ENCODE peak calls at places on chromosome 10, in eight cellular contexts. C is thoracic aorta, G is lung, Q is tibial artery, P is mucosa of descending colon, N is heart left ventricle, F is cardiac muscle cell, W is ovary. D is an unnamed sample. For H3K9me3, the result is how much of the 10 kb centered on the place peaks cover.

GRCh38 chr10:107022600-107023354 is 141.7 kb downstream of the SORCS1 start:
- DNase-seq in C (no peak), G (no peak), Q (no peak), P (no peak), N (no peak), F (no peak), W (no peak), D (peak)

GRCh38 chr10:86287966-86288579 is 78.5 kb downstream of the GRID1 start:
- DNase-seq in C (no peak), G (no peak), Q (no peak), P (no peak), N (no peak), F (no peak), W (no peak), D (no peak)

GRCh38 chr10:110006358-110007170 is 1.2 kb upstream of the ADD3 start:
- DNase-seq in C (peak), G (peak), Q (peak), P (peak), N (peak), F (peak), W (no peak), D (peak)

GRCh38 chr10:66680886-66681285 is 244.9 kb upstream of the LRRTM3 start:
- DNase-seq in C (no peak), G (no peak), Q (no peak), P (no peak), N (no peak), F (no peak), W (no peak), D (no peak)

GRCh38 chr10:30063098-30063497 is 3.7 kb upstream of the JCAD start:
- DNase-seq in C (no peak), G (no peak), Q (no peak), P (no peak), N (no peak), F (no peak), W (no peak), D (no peak)

GRCh38 chr10:34183397-34183796 is 631.7 kb downstream of the PARD3 start:
- DNase-seq in C (no peak), G (no peak), Q (no peak), P (no peak), N (no peak), F (no peak), W (no peak), D (no peak)

GRCh38 chr10:96124230-96125141 is 5.6 kb upstream of the ZNF518A start:
- DNase-seq in C (no peak), G (peak), Q (no peak), P (peak), N (no peak), F (peak), W (no peak), D (peak)

GRCh38 chr10:124225468-124226270 is 132.3 kb upstream of the CHST15 start:
- DNase-seq in C (no peak), G (no peak), Q (no peak), P (no peak), N (no peak), F (no peak), W (no peak), D (no peak)

GRCh38 chr10:49598164-49598856 is 11.8 kb upstream of the SLC18A3 start:
- DNase-seq in C (no peak), G (no peak), Q (no peak), P (no peak), N (no peak), F (no peak), W (no peak), D (no peak)

GRCh38 chr10:30931094-30931493 is 100.6 kb downstream of the ZNF438 start:
- DNase-seq in C (no peak), G (no peak), Q (no peak), P (no peak), N (no peak), F (no peak), W (no peak), D (no peak)

GRCh38 chr10:100506596-100507356 is 12.9 kb downstream of the SEC31B start:
- DNase-seq in C (no peak), G (no peak), Q (no peak), P (no peak), N (no peak), F (no peak), W (no peak), D (no peak)

GRCh38 chr10:48390005-48390871 is 83.8 kb downstream of the MAPK8 start:
- DNase-seq in C (no peak), G (no peak), Q (no peak), P (peak), N (no peak), F (no peak), W (no peak), D (no peak)

GRCh38 chr10:114347191-114347739 is 57.0 kb downstream of the AFAP1L2 start:
- DNase-seq in C (no peak), G (no peak), Q (no peak), P (no peak), N (no peak), F (no peak), W (no peak), D (no peak)

GRCh38 chr10:78600740-78601139 is 468.0 kb upstream of the ZMIZ1 start:
- DNase-seq in C (no peak), G (no peak), Q (no peak), P (no peak), N (no peak), F (no peak), W (peak), D (no peak)

GRCh38 chr10:69756279-69756678 is 45.4 kb upstream of the COL13A1 start:
- DNase-seq in C (no peak), G (no peak), Q (no peak), P (no peak), N (no peak), F (no peak), W (no peak), D (no peak)

GRCh38 chr10:132275426-132276178 is 32.1 kb downstream of the STK32C start:
- DNase-seq in C (no peak), G (no peak), Q (no peak), P (peak), N (no peak), F (no peak), W (peak), D (no peak)

GRCh38 chr10:70679498-70679897 is 7.2 kb downstream of the ADAMTS14 start:
- DNase-seq in C (no peak), G (no peak), Q (no peak), P (no peak), N (no peak), F (no peak), W (no peak), D (no peak)

GRCh38 chr10:70889291-70889690 is 926 bp upstream of the PCBD1 start:
- DNase-seq in C (no peak), G (no peak), Q (no peak), P (no peak), N (no peak), F (no peak), W (no peak), D (no peak)

GRCh38 chr10:56632537-56632936 is 271.5 kb upstream of the ZWINT start:
- DNase-seq in C (no peak), G (no peak), Q (no peak), P (no peak), N (no peak), F (no peak), W (no peak), D (no peak)

GRCh38 chr10:1151071-1152033 is 95.2 kb downstream of the WDR37 start:
- DNase-seq in C (no peak), G (no peak), Q (no peak), P (no peak), N (no peak), F (no peak), W (no peak), D (no peak)

GRCh38 chr10:61758440-61758839 is 95.7 kb downstream of the CABCOCO1 start:
- DNase-seq in C (no peak), G (no peak), Q (no peak), P (no peak), N (no peak), F (no peak), W (no peak), D (no peak)

GRCh38 chr10:116316533-116316932 is 7.7 kb upstream of the CCDC172 start:
- DNase-seq in C (no peak), G (no peak), Q (no peak), P (no peak), N (no peak), F (no peak), W (no peak), D (peak)

GRCh38 chr10:85597006-85597405 is 769.6 kb downstream of the GRID1 start:
- DNase-seq in C (no peak), G (peak), Q (no peak), P (no peak), N (no peak), F (no peak), W (no peak), D (no peak)

GRCh38 chr10:83919187-83919586 is 220.1 kb upstream of the GHITM start:
- DNase-seq in C (no peak), G (no peak), Q (no peak), P (no peak), N (no peak), F (no peak), W (no peak), D (no peak)

GRCh38 chr10:86964061-86964846 is 4.0 kb upstream of the ADIRF start:
- DNase-seq in C (no peak), G (no peak), Q (no peak), P (no peak), N (no peak), F (no peak), W (peak), D (no peak)

GRCh38 chr10:90112681-90113080 is 411.3 kb downstream of the KIF20B start:
- DNase-seq in C (no peak), G (no peak), Q (no peak), P (no peak), N (no peak), F (no peak), W (no peak), D (no peak)

GRCh38 chr10:78691301-78692030 is 377.3 kb upstream of the ZMIZ1 start:
- DNase-seq in C (no peak), G (no peak), Q (no peak), P (no peak), N (no peak), F (no peak), W (no peak), D (peak)

GRCh38 chr10:35372329-35372728 is 36.0 kb downstream of the CCNY start:
- DNase-seq in C (no peak), G (peak), Q (no peak), P (no peak), N (peak), F (peak), W (no peak), D (no peak)

GRCh38 chr10:63391812-63392211 is 74.0 kb downstream of the JMJD1C start:
- DNase-seq in C (no peak), G (no peak), Q (no peak), P (no peak), N (no peak), F (no peak), W (no peak), D (no peak)

GRCh38 chr10:123150986-123151738 is 3.0 kb upstream of the BUB3 start:
- DNase-seq in C (no peak), G (no peak), Q (no peak), P (peak), N (no peak), F (peak), W (no peak), D (no peak)

GRCh38 chr10:103783686-103784085 is 71.7 kb downstream of the SH3PXD2A start:
- DNase-seq in C (no peak), G (no peak), Q (no peak), P (peak), N (no peak), F (no peak), W (peak), D (no peak)

GRCh38 chr10:102597131-102597891 is 47.0 kb upstream of the TRIM8 start:
- DNase-seq in C (no peak), G (no peak), Q (no peak), P (no peak), N (peak), F (no peak), W (no peak), D (no peak)

DNA sequence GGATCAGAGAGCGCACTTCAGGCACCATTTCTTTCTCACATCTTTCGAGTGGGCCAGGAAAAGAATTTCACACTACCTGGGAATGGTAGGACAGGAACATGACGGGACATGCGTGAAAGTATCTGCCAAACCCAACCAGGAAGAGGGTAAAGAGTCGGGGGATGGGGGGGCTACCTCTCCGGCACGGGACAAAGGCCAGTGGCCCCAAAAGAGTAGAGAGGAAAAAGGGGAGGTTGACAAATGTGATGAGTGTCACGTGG is 830 bp upstream of the BEND7 start:
- DNase-seq in C (no peak), G (no peak), Q (no peak), P (no peak), N (no peak), F (no peak), W (no peak), D (no peak)
- H3K4me3 ChIP-seq in C (peak), G (peak), Q (peak), P (no peak), N (no peak), F (no peak), W (peak), D (peak)

GRCh38 chr10:37737336-37737735 is 120.1 kb downstream of the ZNF248 start:
- DNase-seq in C (no peak), G (no peak), Q (no peak), P (no peak), N (no peak), F (no peak), W (no peak), D (no peak)

GRCh38 chr10:37741831-37742230 is 115.6 kb downstream of the ZNF248 start:
- DNase-seq in C (no peak), G (no peak), Q (no peak), P (no peak), N (no peak), F (no peak), W (no peak), D (no peak)

GRCh38 chr10:37736120-37736519 is 121.3 kb downstream of the ZNF248 start:
- DNase-seq in C (no peak), G (no peak), Q (no peak), P (no peak), N (no peak), F (no peak), W (no peak), D (no peak)

GRCh38 chr10:37734971-37735370 is 122.4 kb downstream of the ZNF248 start:
- DNase-seq in C (no peak), G (no peak), Q (no peak), P (no peak), N (no peak), F (no peak), W (no peak), D (no peak)

GRCh38 chr10:37739181-37739580 is 118.2 kb downstream of the ZNF248 start:
- DNase-seq in C (no peak), G (no peak), Q (no peak), P (no peak), N (no peak), F (no peak), W (no peak), D (no peak)
- H3K9me3 ChIP-seq in C (under half), G (under half), Q (under half), P (under half), N (under half), F (under half), W (under half), D (under half)

GRCh38 chr10:17652585-17652984 is 8.6 kb downstream of the STAM start:
- DNase-seq in C (no peak), G (no peak), Q (no peak), P (no peak), N (no peak), F (no peak), W (no peak), D (no peak)
- H3K4me3 ChIP-seq in C (no peak), G (no peak), Q (no peak), P (no peak), N (no peak), F (no peak), W (no peak), D (no peak)

GRCh38 chr10:3806603-3807002 is 21.6 kb upstream of the KLF6 start:
- DNase-seq in C (no peak), G (no peak), Q (no peak), P (no peak), N (no peak), F (no peak), W (no peak), D (no peak)
- H3K9me3 ChIP-seq in C (under half), G (under half), Q (under half), P (under half), N (under half), F (under half), W (under half), D (under half)

GRCh38 chr10:119625570-119626280 is 25.5 kb upstream of the BAG3 start:
- DNase-seq in C (no peak), G (no peak), Q (no peak), P (no peak), N (no peak), F (no peak), W (no peak), D (no peak)
- H3K4me3 ChIP-seq in C (no peak), G (no peak), Q (no peak), P (no peak), N (no peak), F (no peak), W (no peak), D (no peak)

GRCh38 chr10:53479365-53479764 is 706.8 kb upstream of the MBL2 start:
- DNase-seq in C (no peak), G (no peak), Q (no peak), P (no peak), N (no peak), F (no peak), W (no peak), D (no peak)
- H3K9me3 ChIP-seq in C (under half), G (under half), Q (under half), P (under half), N (under half), F (under half), W (under half), D (under half)

GRCh38 chr10:97183314-97183713 is 2.4 kb downstream of the SLIT1 start:
- DNase-seq in C (no peak), G (no peak), Q (no peak), P (no peak), N (no peak), F (no peak), W (no peak), D (no peak)
- H3K4me3 ChIP-seq in C (no peak), G (no peak), Q (no peak), P (no peak), N (no peak), F (no peak), W (no peak), D (no peak)

DNA sequence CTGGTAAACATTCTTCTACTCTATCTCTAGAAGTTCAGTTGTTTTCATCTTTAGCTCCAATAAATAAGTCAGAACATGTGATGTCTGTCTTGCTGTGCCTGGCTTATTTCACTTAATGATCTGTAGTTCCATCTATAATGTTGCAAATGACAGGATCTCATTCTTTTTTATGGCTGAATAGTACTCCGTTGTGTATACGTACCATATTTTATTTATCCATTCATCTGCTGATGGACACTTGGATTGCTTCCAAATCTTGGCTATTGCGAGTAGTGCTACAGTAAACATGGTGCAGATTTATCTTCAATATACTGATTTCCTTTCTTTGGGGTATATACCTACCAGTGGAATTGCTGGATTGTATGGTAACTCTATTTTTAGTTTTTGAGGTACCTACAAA is 124.4 kb downstream of the ZNF33B start:
- DNase-seq in C (no peak), G (no peak), Q (no peak), P (no peak), N (no peak), F (no peak), W (no peak), D (no peak)
- H3K9me3 ChIP-seq in C (half or more), G (under half), Q (under half), P (half or more), N (half or more), F (under half), W (under half), D (under half)